ENCODE peak calls at places on chromosome 3, in four cellular contexts. G, W, F and Z are unnamed samples.

GRCh38 chr3:190581041-190581501 is 67.2 kb downstream of the IL1RAP start:
- DNase-seq in G (no peak), W (no peak), F (no peak), Z (no peak)

GRCh38 chr3:399647-400046 is 203.1 kb downstream of the CHL1 start:
- DNase-seq in G (no peak), W (no peak), F (no peak), Z (no peak)

GRCh38 chr3:46642971-46643370 is 30.6 kb downstream of the FAM240A start:
- DNase-seq in G (no peak), W (no peak), F (no peak), Z (no peak)

GRCh38 chr3:170154084-170154483 is 27.4 kb downstream of the PHC3 start:
- DNase-seq in G (no peak), W (no peak), F (no peak), Z (no peak)

GRCh38 chr3:72756900-72757299 is 91.3 kb downstream of the SHQ1 start:
- DNase-seq in G (peak), W (no peak), F (no peak), Z (no peak)

GRCh38 chr3:17315905-17316304 is 426.5 kb downstream of the TBC1D5 start:
- DNase-seq in G (no peak), W (no peak), F (no peak), Z (no peak)

GRCh38 chr3:170703121-170703588 is 117.3 kb upstream of the SLC7A14 start:
- DNase-seq in G (no peak), W (no peak), F (no peak), Z (peak)

GRCh38 chr3:14520149-14520548 is 20.0 kb downstream of the GRIP2 start:
- DNase-seq in G (no peak), W (no peak), F (no peak), Z (no peak)

GRCh38 chr3:129182390-129183180 is 1.1 kb downstream of the CNBP start:
- DNase-seq in G (no peak), W (no peak), F (no peak), Z (no peak)
- TF ChIP-seq SIN3A in G (no peak), W (no peak), F (no peak), Z (no peak)

GRCh38 chr3:110752307-110752706 is 319.3 kb upstream of the NECTIN3 start:
- DNase-seq in G (no peak), W (no peak), F (no peak), Z (no peak)

GRCh38 chr3:110750201-110750600 is 321.4 kb upstream of the NECTIN3 start:
- DNase-seq in G (no peak), W (no peak), F (no peak), Z (no peak)

GRCh38 chr3:110758208-110758607 is 313.4 kb upstream of the NECTIN3 start:
- DNase-seq in G (no peak), W (no peak), F (no peak), Z (no peak)

GRCh38 chr3:110754207-110754916 is 317.3 kb upstream of the NECTIN3 start:
- DNase-seq in G (no peak), W (no peak), F (no peak), Z (no peak)

DNA sequence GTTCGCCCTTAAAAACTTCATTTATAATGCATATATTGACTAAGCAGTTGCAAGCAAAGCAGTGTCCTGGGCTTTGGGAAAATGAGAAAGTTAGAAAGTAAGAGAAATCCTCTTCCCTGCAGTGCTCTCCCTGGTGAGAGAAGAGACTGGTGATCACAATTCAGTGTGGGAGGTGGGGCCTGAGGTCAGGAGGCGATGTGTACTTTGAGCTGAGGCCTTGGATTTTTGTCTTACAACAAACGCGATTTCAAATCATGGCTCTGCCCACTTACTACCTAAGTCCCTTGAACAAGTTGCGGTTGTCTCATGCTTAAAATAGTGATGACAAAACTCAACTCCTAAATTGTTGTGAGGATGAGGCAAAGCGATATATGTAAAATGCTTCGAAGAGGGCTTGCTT is 316.3 kb upstream of the NECTIN3 start:
- DNase-seq in G (no peak), W (no peak), F (no peak), Z (no peak)
- TF ChIP-seq SIN3A in G (no peak), W (no peak), F (no peak), Z (no peak)

GRCh38 chr3:20215636-20216035 is 29.6 kb upstream of the SGO1 start:
- DNase-seq in G (no peak), W (no peak), F (no peak), Z (no peak)
- TF ChIP-seq SIN3A in G (no peak), W (no peak), F (no peak), Z (no peak)

GRCh38 chr3:36669763-36670162 is 94.6 kb downstream of the DCLK3 start:
- DNase-seq in G (no peak), W (no peak), F (no peak), Z (no peak)
- TF ChIP-seq SIN3A in G (no peak), W (no peak), F (no peak), Z (no peak)